ENCODE peak calls at places on chromosomes 3 and 15, in four cellular contexts. V is GM13976, N is cardiac fibroblast, B is esophagus squamous epithelium. F is an unnamed sample.

GRCh38 chr3:52769786-52770445 is 824 bp downstream of the NEK4 start:
- DNase-seq in N (no peak), V (no peak), B (no peak), F (no peak)

GRCh38 chr15:51227967-51228783 is 110.2 kb downstream of the CYP19A1 start:
- DNase-seq in N (peak), V (peak), B (no peak), F (peak)

GRCh38 chr15:45340429-45340828 is 37.9 kb downstream of the GATM start:
- DNase-seq in N (no peak), B (no peak), V (no peak), F (no peak)

GRCh38 chr3:151877269-151877668 is 3.8 kb downstream of the SUCNR1 start:
- DNase-seq in V (no peak), N (no peak), B (no peak), F (no peak)

GRCh38 chr3:44445786-44446185 is 31.7 kb downstream of the ZNF445 start:
- DNase-seq in B (no peak), V (no peak), N (no peak), F (no peak)

GRCh38 chr15:58332676-58333400 is 99.0 kb upstream of the LIPC start:
- DNase-seq in N (peak), B (no peak), V (no peak), F (no peak)

GRCh38 chr3:41640076-41640475 is 321.8 kb downstream of the ULK4 start:
- DNase-seq in N (no peak), B (no peak), V (no peak), F (no peak)

GRCh38 chr3:126083913-126084514 is at the start of gene SLC41A3:
- DNase-seq in N (peak), B (peak), V (peak), F (peak)

GRCh38 chr3:13025090-13025489 is 48.1 kb downstream of the IQSEC1 start:
- DNase-seq in V (no peak), B (no peak), N (peak), F (no peak)

GRCh38 chr15:36210426-36210825 is 369.0 kb upstream of the CDIN1 start:
- DNase-seq in B (no peak), V (no peak), N (no peak), F (no peak)

GRCh38 chr15:52481915-52482314 is 46.8 kb downstream of the MYO5A start:
- DNase-seq in N (peak), B (peak), V (peak), F (peak)

GRCh38 chr3:65356331-65357286 is 668.8 kb upstream of the ADAMTS9 start:
- DNase-seq in N (no peak), B (no peak), V (peak), F (no peak)

GRCh38 chr3:170598091-170598502 is 12.2 kb upstream of the SLC7A14 start:
- DNase-seq in N (no peak), V (no peak), B (no peak), F (no peak)

GRCh38 chr3:127541320-127541719 is 49.2 kb downstream of the TPRA1 start:
- DNase-seq in V (no peak), N (no peak), B (no peak), F (no peak)

GRCh38 chr3:11847607-11848006 is 922 bp upstream of the TAMM41 start:
- DNase-seq in N (no peak), V (peak), B (no peak), F (peak)

GRCh38 chr15:74995779-74996765 is 709 bp downstream of the SCAMP5 start:
- DNase-seq in B (no peak), N (no peak), V (no peak), F (no peak)

GRCh38 chr15:98775498-98776230 is 127.3 kb downstream of the IGF1R start:
- DNase-seq in B (no peak), N (no peak), V (no peak), F (no peak)

GRCh38 chr3:147977001-147977400 is 567.8 kb downstream of the ZIC1 start:
- DNase-seq in B (no peak), V (no peak), N (no peak), F (no peak)

GRCh38 chr15:52103217-52104207 is 9.1 kb downstream of the BCL2L10 start:
- DNase-seq in B (no peak), N (peak), V (peak), F (peak)

GRCh38 chr15:40693904-40694705 is 869 bp upstream of the RAD51 start:
- DNase-seq in B (no peak), N (peak), V (peak), F (peak)

GRCh38 chr15:62453979-62454378 is 288.9 kb upstream of the C2CD4B start:
- DNase-seq in V (no peak), B (no peak), N (peak), F (no peak)

GRCh38 chr15:50077655-50078054 is 41.4 kb downstream of the ATP8B4 start:
- DNase-seq in V (no peak), B (no peak), N (no peak), F (no peak)

GRCh38 chr3:127042634-127043033 is 59.7 kb downstream of the PLXNA1 start:
- DNase-seq in V (no peak), B (no peak), N (no peak), F (no peak)

GRCh38 chr3:123148772-123149171 is 53.0 kb upstream of the SEC22A start:
- DNase-seq in V (no peak), B (no peak), N (no peak), F (no peak)

GRCh38 chr3:196326936-196327335 is 8.9 kb upstream of the DYNLT2B start:
- DNase-seq in N (no peak), V (no peak), B (no peak), F (no peak)

GRCh38 chr15:40766906-40767837 is 2.6 kb upstream of the C15orf62 start:
- DNase-seq in V (no peak), N (peak), B (no peak), F (peak)

GRCh38 chr3:124032351-124032880 is 40.5 kb upstream of the ROPN1 start:
- DNase-seq in B (no peak), V (no peak), N (peak), F (no peak)

GRCh38 chr3:40329081-40329480 is 19.6 kb downstream of the EIF1B start:
- DNase-seq in B (no peak), V (no peak), N (no peak), F (no peak)

GRCh38 chr3:126621171-126621570 is 33.8 kb downstream of the TXNRD3 start:
- DNase-seq in V (no peak), N (peak), B (no peak), F (no peak)

GRCh38 chr3:48851407-48851806 is 3.7 kb upstream of the PRKAR2A start:
- DNase-seq in N (peak), B (no peak), V (no peak), F (no peak)

GRCh38 chr3:29868702-29869101 is 587.8 kb downstream of the RBMS3 start:
- DNase-seq in N (no peak), V (no peak), B (no peak), F (no peak)

DNA sequence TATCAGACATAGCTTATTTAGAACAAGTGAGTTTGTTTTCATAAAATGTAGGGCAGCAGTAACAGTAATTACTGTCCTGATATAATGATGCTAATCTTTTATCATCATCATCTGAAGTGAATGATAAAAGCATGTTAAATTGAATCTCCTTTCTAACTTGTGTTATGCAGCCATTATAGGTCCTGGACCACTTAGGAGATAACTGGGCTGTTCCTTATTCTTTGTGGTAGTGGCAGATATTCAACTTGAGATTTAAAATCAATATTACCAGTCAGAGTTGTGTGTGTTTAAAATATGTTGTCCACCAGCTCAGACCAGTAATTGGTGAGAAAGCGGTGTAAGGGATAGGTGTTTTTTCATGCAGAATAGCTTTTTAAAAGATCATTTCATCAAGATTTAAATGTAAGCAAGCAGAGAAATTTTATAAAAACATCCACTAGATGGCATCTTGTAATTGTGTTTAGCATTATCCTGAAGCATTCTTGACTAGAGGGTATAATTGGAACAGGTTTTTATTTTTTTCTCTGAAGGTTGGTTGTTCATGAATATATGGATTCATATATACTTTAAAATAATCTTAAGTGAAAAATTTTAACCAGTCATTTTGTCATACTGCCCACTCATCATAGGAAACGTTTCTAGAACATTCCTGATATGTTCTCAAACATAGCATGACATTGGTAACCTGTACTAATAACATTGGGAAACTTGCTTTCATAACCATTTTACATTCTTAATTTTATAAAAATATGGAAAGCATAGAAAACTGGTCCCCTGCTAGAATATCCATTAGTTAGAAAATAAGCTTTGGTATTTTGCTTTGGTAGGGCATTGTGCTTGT is 153.9 kb downstream of the BBX start:
- DNase-seq in B (no peak), V (no peak), N (peak), F (no peak)
- TF ChIP-seq CTCF in B (peak), V (no peak), N (peak), F (peak)

DNA sequence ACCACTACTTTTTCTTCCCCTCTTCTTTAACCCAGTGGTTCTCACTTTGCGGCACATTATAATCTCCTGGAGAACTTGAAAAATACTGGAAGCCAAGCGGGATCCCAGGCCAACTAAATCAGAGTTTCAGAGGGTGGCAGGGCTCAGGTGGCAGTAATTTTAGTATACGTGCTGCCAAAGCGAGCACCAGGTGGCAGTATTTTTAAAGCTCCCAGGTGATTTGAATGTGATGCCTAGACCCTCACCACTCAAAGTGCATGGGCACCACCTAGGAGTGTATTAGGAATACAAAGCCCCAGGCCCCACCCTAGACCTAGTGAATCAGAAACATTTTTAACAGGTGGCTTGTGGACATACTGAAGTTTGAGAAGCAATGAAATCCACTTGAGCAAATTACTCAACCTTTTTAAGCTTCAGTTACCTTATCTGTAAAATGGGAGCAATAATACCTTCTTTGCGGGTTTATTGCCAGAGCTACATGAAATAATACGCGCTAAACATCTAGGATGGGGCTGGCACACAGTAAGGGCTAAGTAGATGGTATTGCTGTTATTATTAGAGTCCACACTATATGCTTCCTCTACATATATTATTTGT is 8.3 kb downstream of the B3GALNT1 start:
- DNase-seq in N (no peak), B (no peak), V (no peak), F (peak)
- TF ChIP-seq CTCF in N (peak), B (no peak), V (peak), F (peak)

DNA sequence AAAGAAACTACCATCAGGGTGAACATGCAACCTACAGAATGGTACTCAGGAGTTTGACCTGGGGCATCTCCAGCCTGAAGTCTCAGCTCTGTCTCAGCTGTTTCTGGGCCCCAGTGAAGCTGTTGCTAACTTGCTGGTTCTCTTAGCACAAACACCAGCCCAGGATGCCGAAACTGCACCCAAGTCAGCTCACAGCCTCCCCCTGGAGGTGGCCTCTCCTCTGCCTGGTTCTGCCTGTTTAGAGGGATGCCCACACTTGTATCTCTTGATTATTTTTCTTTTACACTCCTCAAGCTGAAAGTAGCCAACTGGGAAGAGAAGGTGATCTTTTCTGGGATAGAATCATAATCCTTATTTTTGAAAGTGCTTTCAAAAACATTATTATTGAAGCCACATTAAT is 289.0 kb upstream of the RASGRP1 start:
- DNase-seq in B (no peak), V (no peak), N (peak), F (peak)
- TF ChIP-seq CTCF in B (no peak), V (no peak), N (peak), F (no peak)

GRCh38 chr3:634511-634910 is 437.9 kb downstream of the CHL1 start:
- DNase-seq in N (no peak), B (no peak), V (no peak), F (no peak)

GRCh38 chr3:635393-635792 is 438.8 kb downstream of the CHL1 start:
- DNase-seq in V (no peak), B (no peak), N (no peak), F (no peak)

GRCh38 chr3:632571-633170 is 436.1 kb downstream of the CHL1 start:
- DNase-seq in B (no peak), N (peak), V (peak), F (peak)
- TF ChIP-seq CTCF in B (peak), N (peak), V (peak), F (peak)

DNA sequence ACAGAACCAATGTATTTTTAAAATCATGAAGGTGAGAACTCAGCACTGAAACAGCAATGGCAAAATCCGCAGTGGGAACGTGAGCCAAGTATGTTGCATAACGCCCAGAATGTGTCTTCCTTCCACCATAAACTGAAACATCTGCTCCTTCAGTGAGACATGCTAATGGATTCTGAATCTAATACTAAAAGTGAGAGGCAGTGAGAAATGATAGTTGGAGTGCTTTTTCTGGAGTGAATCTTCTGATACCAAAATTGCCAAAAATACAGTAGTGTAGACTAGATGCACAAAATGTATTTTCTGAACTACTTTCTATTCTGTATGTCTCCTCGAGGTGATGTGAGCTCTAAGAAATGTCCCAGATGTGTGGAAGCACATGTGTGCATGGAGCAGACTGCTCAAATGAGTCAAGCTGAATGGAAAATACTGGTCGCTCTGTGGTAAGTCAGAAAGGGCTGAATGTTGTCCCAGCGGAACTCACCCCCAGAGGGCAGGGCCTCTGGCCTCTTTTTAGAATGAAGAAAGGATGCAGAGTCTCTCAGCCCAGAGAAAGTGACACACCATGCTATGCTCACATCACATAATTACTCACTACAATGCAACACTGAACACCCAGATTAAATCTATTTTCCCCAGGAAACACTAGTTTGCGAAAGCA is 73.0 kb downstream of the ATP10A start:
- DNase-seq in V (no peak), N (peak), B (no peak), F (peak)
- TF ChIP-seq CTCF in V (no peak), N (peak), B (no peak), F (no peak)

GRCh38 chr3:57298041-57298440 is 5.6 kb upstream of the ASB14 start:
- DNase-seq in V (no peak), B (no peak), N (no peak), F (peak)
- TF ChIP-seq CTCF in V (no peak), B (no peak), N (no peak), F (no peak)

GRCh38 chr3:119323401-119324107 is 29.4 kb downstream of the ARHGAP31 start:
- DNase-seq in N (no peak), B (no peak), V (no peak), F (peak)

GRCh38 chr3:119324899-119325298 is 30.7 kb downstream of the ARHGAP31 start:
- DNase-seq in V (no peak), N (no peak), B (no peak), F (no peak)

GRCh38 chr3:119322021-119322522 is 27.9 kb downstream of the ARHGAP31 start:
- DNase-seq in B (no peak), N (peak), V (no peak), F (no peak)

GRCh38 chr3:119319311-119319710 is 25.1 kb downstream of the ARHGAP31 start:
- DNase-seq in N (no peak), B (no peak), V (no peak), F (no peak)

DNA sequence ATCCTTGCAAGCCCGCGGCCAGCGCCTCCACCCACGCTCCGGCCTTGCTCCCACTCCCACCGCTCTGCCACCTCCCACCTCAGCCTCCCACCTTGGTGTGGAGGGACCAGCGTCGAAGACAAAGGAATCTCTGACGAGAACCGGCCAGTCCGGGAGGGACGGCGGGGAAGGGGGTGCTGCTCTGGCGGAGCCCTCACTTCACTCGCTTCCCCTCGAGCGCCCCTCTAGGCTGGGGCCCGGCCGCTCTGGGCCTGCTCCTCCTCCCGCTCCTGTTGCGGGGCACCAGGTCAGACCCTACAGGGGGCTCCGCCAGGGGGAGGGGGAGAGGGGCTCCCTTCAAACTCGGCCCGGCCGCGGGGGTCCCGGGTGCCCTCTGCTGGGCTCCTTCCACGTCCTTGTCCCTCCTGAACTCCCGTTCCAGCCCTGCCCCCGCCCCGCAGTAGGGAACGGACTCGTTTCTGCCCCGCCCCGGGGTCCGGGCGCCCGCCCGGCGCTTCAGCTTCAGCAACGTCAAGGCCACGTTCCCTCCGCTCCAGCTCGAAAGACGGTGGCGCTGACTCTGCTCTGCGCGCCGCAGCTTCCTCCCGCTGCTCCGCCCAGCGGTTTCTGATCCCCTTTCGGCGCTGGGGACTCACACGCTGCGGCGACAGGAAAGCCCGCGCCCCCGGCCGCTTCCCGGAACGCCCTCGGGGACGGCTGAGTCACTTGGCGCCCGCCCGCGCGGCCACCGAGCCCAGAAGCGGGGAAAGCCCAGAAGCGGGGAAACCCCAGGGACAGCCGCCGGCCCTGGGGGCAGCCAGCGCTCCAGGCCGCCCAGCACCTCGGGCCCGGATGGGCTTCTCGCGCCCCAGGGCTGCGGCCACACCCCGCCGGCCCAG is 28.6 kb downstream of the ARHGAP31 start:
- DNase-seq in B (peak), V (peak), N (peak), F (peak)
- TF ChIP-seq CTCF in B (no peak), V (no peak), N (no peak), F (no peak)

DNA sequence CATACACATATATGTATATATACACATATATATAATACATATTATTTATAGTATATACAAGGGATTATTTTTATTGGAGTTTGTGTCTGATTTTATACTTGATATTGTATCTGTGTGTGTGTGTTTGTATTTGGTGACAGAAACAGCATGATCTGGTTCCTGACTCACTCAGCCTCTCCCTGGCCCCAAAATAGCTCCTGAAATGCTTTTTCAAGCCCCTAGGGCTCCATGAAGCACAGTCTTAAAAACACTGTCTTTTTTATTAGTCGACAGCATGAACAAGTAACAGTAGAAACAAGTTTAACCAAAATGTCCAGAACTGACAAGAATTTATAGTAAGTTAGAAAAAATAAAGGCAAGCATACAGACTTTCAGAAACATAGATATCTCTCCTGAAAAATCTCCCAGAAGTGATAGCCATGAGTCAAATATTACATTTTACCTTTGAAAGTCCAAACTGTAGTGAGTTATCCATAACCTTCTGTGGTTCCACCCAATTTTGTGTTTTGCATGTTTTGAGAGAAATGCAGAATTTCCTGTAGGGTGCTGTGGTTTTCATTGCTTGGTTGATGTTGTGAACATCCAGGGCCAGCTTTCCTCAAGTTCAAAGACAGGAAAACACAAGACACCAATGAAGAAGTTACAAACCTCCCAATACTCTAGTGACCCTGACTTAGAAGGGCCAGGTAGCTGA is 98.5 kb upstream of the CCDC80 start:
- DNase-seq in V (no peak), N (peak), B (no peak), F (no peak)
- TF ChIP-seq CTCF in V (no peak), N (no peak), B (no peak), F (no peak)